ENCODE peak calls at places on chromosome 20, in six cellular contexts. Q is A549, W is AG10803, J is tibial artery, M is fibroblast of the aortic adventitia, D is PC-3. R is an unnamed sample.

GRCh38 chr20:19272976-19273654 is 60.7 kb downstream of the SLC24A3 start:
- DNase-seq in Q (no peak), W (no peak), J (peak; percentile 61), M (no peak), D (no peak), R (no peak)

GRCh38 chr20:51480507-51481270 is 61.8 kb downstream of the NFATC2 start:
- DNase-seq in Q (no peak), W (no peak), J (peak; percentile 4), M (no peak), D (no peak), R (no peak)

GRCh38 chr20:57701651-57702050 is 8.2 kb downstream of the PMEPA1 start:
- DNase-seq in Q (no peak), W (no peak), J (no peak), M (no peak), D (no peak), R (no peak)

GRCh38 chr20:20955837-20956236 is 150.3 kb downstream of the LINC00237 start:
- DNase-seq in Q (no peak), W (no peak), J (no peak), M (no peak), D (no peak), R (no peak)

GRCh38 chr20:38763616-38764015 is 15.4 kb downstream of the ACTR5 start:
- DNase-seq in Q (no peak), W (no peak), J (no peak), M (no peak), D (no peak), R (no peak)

GRCh38 chr20:14069796-14070195 is 74.5 kb downstream of the MACROD2 start:
- DNase-seq in Q (no peak), W (peak; percentile 45), J (no peak), M (no peak), D (peak; percentile 36), R (peak; percentile 15)

GRCh38 chr20:52031574-52032303 is 159.8 kb downstream of the ZFP64 start:
- DNase-seq in Q (no peak), W (peak; percentile 93), J (no peak), M (peak; percentile 33), D (peak; percentile 37), R (no peak)

GRCh38 chr20:9220874-9221547 is 152.1 kb downstream of the PLCB4 start:
- DNase-seq in Q (no peak), W (peak; percentile 94), J (no peak), M (peak; percentile 45), D (no peak), R (no peak)

GRCh38 chr20:37535443-37536132 is 7.9 kb upstream of the BLCAP start:
- DNase-seq in Q (no peak), W (no peak), J (no peak), M (no peak), D (no peak), R (no peak)

GRCh38 chr20:38878798-38879197 is 47.4 kb upstream of the FAM83D start:
- DNase-seq in Q (no peak), W (peak; percentile 12), J (no peak), M (peak; percentile 31), D (peak; percentile 28), R (no peak)

GRCh38 chr20:682123-682522 is 6.5 kb upstream of the SCRT2 start:
- DNase-seq in Q (no peak), W (no peak), J (no peak), M (no peak), D (no peak), R (no peak)

GRCh38 chr20:6388666-6389197 is 265.9 kb upstream of the FERMT1 start:
- DNase-seq in Q (no peak), W (no peak), J (no peak), M (no peak), D (no peak), R (no peak)

GRCh38 chr20:20691477-20691863 is 21.0 kb downstream of the RALGAPA2 start:
- DNase-seq in Q (no peak), W (no peak), J (no peak), M (no peak), D (no peak), R (no peak)

GRCh38 chr20:58005581-58006345 is 222.7 kb downstream of the ANKRD60 start:
- DNase-seq in Q (no peak), W (no peak), J (peak; percentile 34), M (no peak), D (no peak), R (no peak)

GRCh38 chr20:58818585-58819285 is 32.0 kb downstream of the GNAS-AS1 start:
- DNase-seq in Q (no peak), W (peak; percentile 93), J (no peak), M (no peak), D (peak; percentile 51), R (peak; percentile 24)

GRCh38 chr20:8790442-8791074 is 278.3 kb upstream of the PLCB4 start:
- DNase-seq in Q (peak; percentile 15), W (peak; percentile 53), J (no peak), M (peak; percentile 74), D (peak; percentile 81), R (peak; percentile 69)

GRCh38 chr20:34708621-34709043 is 4.5 kb downstream of the TP53INP2 start:
- DNase-seq in Q (peak; percentile 72), W (peak; percentile 25), J (peak; percentile 77), M (peak; percentile 23), D (peak; percentile 34), R (peak; percentile 33)

GRCh38 chr20:54167909-54168872 is 5.6 kb downstream of the CYP24A1 start:
- DNase-seq in Q (peak; percentile 57), W (no peak), J (no peak), M (no peak), D (peak; percentile 99), R (peak; percentile 86)

GRCh38 chr20:32390999-32391398 is 32.9 kb downstream of the ASXL1 start:
- DNase-seq in Q (no peak), W (no peak), J (no peak), M (no peak), D (peak; percentile 30), R (no peak)

GRCh38 chr20:39534846-39535245 is 572.7 kb downstream of the DHX35 start:
- DNase-seq in Q (no peak), W (no peak), J (no peak), M (no peak), D (no peak), R (no peak)

GRCh38 chr20:50267041-50267865 is 76.6 kb downstream of the CEBPB start:
- DNase-seq in Q (peak; percentile 78), W (peak; percentile 89), J (peak; percentile 86), M (peak; percentile 85), D (peak; percentile 76), R (peak; percentile 91)

GRCh38 chr20:19802492-19803158 is 44.6 kb downstream of the RIN2 start:
- DNase-seq in Q (peak; percentile 47), W (no peak), J (no peak), M (no peak), D (peak; percentile 87), R (peak; percentile 72)

DNA sequence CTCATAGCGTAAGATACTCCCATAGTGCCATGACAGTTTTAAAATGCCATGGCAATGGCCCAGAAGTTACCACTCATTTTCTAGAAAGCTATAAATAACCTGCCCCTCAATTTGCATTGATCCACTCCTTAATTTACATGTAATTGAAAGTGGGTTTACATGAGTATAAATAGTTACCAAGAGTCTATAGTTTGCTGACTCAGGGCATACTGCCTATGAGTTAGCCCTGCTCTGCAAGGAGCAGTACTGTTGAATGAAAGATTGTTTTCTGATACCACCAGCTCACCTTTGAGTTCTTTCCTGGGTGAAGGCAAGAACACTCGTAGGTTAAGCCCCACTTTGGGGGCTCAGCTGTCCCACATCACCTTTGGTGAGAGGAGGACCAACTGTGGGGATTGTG is 6.3 kb upstream of the ZNF334 start:
- DNase-seq in Q (no peak), W (no peak), J (no peak), M (no peak), D (no peak), R (no peak)
- TF ChIP-seq CTCF in Q (no peak), W (no peak), J (no peak), M (no peak), D (no peak), R (no peak)

GRCh38 chr20:62361799-62362589 is 5.1 kb downstream of the LAMA5 start:
- DNase-seq in Q (no peak), W (no peak), J (peak; percentile 87), M (no peak), D (peak; percentile 79), R (peak; percentile 64)
- TF ChIP-seq CTCF in Q (no peak), W (no peak), J (no peak), M (no peak), D (no peak), R (no peak)

GRCh38 chr20:44746367-44747165 is 901 bp downstream of the KCNK15 start:
- DNase-seq in Q (no peak), W (no peak), J (no peak), M (no peak), D (no peak), R (no peak)

GRCh38 chr20:44752099-44752931 is 6.7 kb downstream of the KCNK15 start:
- DNase-seq in Q (no peak), W (no peak), J (no peak), M (no peak), D (no peak), R (no peak)

GRCh38 chr20:44747166-44748004 is 1.7 kb downstream of the KCNK15 start:
- DNase-seq in Q (peak; percentile 80), W (peak; percentile 72), J (peak; percentile 90), M (peak; percentile 86), D (peak; percentile 97), R (peak; percentile 98)

GRCh38 chr20:44748005-44748370 is 2.3 kb downstream of the KCNK15 start:
- DNase-seq in Q (no peak), W (no peak), J (no peak), M (peak; percentile 37), D (peak; percentile 14), R (no peak)

GRCh38 chr20:44750081-44750805 is 4.6 kb downstream of the KCNK15 start:
- DNase-seq in Q (no peak), W (no peak), J (peak; percentile 72), M (no peak), D (no peak), R (no peak)
- TF ChIP-seq CTCF in Q (peak; percentile 51), W (peak; percentile 25), J (peak; percentile 5), M (no peak), D (peak; percentile 25), R (no peak)

DNA sequence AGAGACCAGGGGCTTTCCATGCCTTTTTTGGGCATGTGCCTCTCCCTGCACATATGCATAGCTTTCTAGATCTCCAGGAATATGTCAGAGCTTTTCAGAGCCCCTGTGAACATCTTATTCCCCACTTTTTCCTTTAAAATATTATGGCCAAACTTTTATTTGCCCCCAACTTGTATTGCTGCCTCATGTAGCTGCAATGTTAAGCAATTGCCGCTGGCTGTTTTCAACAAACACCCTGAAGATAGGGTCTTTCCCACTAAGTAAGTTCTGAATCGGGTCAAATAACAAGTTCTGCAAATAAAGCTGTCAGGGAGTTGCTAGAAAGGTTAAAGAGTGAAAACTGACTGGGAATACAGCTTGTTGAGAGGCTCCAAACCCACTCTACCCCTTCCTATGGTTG is 42.3 kb downstream of the EBF4 start:
- DNase-seq in Q (no peak), W (no peak), J (no peak), M (no peak), D (no peak), R (no peak)
- TF ChIP-seq CTCF in Q (no peak), W (no peak), J (no peak), M (no peak), D (no peak), R (no peak)